ENCODE peak calls at places on chromosomes 7 and 10, in ten cellular contexts. O is body of pancreas, W is colonic mucosa, R is GM13977, M is neural crest cell, P is brain microvascular endothelial cell, Y is Calu3, L is GM12878, U is choroid plexus epithelial cell, S is GM12865. D is an unnamed sample.

GRCh38 chr7:135966341-135967043 is 10.7 kb downstream of the MTPN start:
- DNase-seq in W (no peak), L (no peak), M (no peak), S (no peak), R (no peak), U (no peak), P (no peak), Y (no peak), O (no peak), D (no peak)

GRCh38 chr7:74305987-74306736 is 17.0 kb downstream of the CLIP2 start:
- DNase-seq in R (no peak), M (no peak), W (no peak), S (no peak), U (no peak), P (no peak), O (no peak), L (no peak), Y (no peak), D (no peak)

GRCh38 chr10:69938541-69938991 is 114.1 kb upstream of the MACROH2A2 start:
- DNase-seq in W (no peak), O (no peak), Y (no peak), P (no peak), U (no peak), R (no peak), S (no peak), M (no peak), L (no peak), D (no peak)

GRCh38 chr7:131921016-131921415 is 364.6 kb upstream of the PODXL start:
- DNase-seq in R (no peak), M (no peak), W (no peak), L (no peak), O (no peak), P (peak), S (no peak), Y (no peak), U (no peak), D (no peak)

GRCh38 chr7:40647719-40648118 is 512.9 kb downstream of the SUGCT start:
- DNase-seq in R (no peak), P (no peak), U (no peak), W (no peak), L (no peak), M (no peak), O (no peak), Y (no peak), S (no peak), D (no peak)

GRCh38 chr10:96287392-96288105 is 16.2 kb upstream of the BLNK start:
- DNase-seq in M (no peak), W (peak), S (peak), O (peak), P (no peak), L (peak), R (peak), U (peak), Y (no peak), D (no peak)

GRCh38 chr7:30093351-30094019 is 41.3 kb upstream of the MTURN start:
- DNase-seq in W (no peak), R (no peak), P (no peak), S (no peak), O (no peak), Y (no peak), L (no peak), U (peak), M (no peak), D (no peak)

GRCh38 chr7:132709971-132710567 is 133.8 kb upstream of the PLXNA4 start:
- DNase-seq in R (peak), M (no peak), U (peak), W (no peak), Y (peak), O (no peak), L (no peak), P (peak), S (peak), D (no peak)

GRCh38 chr7:71868797-71869196 is 543.3 kb downstream of the CALN1 start:
- DNase-seq in P (peak), W (no peak), Y (no peak), R (no peak), U (peak), O (no peak), L (no peak), M (no peak), S (peak), D (no peak)

GRCh38 chr7:35714407-35714806 is 19.5 kb upstream of the HERPUD2 start:
- DNase-seq in Y (no peak), O (no peak), M (no peak), S (no peak), U (no peak), L (no peak), W (no peak), R (no peak), P (no peak), D (no peak)

GRCh38 chr10:76085002-76085401 is 653.6 kb downstream of the LRMDA start:
- DNase-seq in L (no peak), W (no peak), R (no peak), U (no peak), S (no peak), Y (no peak), P (no peak), M (no peak), O (no peak), D (no peak)

GRCh38 chr10:76085773-76086570 is 654.5 kb downstream of the LRMDA start:
- DNase-seq in L (no peak), M (no peak), S (no peak), R (no peak), Y (no peak), P (no peak), U (no peak), W (no peak), O (no peak), D (no peak)

GRCh38 chr10:76089626-76090185 is 658.3 kb downstream of the LRMDA start:
- DNase-seq in O (no peak), S (no peak), P (no peak), M (no peak), U (no peak), Y (no peak), W (no peak), R (no peak), L (no peak), D (no peak)

GRCh38 chr10:76082956-76083355 is 651.5 kb downstream of the LRMDA start:
- DNase-seq in M (no peak), R (no peak), O (no peak), S (no peak), L (no peak), Y (no peak), U (peak), W (no peak), P (peak), D (no peak)

DNA sequence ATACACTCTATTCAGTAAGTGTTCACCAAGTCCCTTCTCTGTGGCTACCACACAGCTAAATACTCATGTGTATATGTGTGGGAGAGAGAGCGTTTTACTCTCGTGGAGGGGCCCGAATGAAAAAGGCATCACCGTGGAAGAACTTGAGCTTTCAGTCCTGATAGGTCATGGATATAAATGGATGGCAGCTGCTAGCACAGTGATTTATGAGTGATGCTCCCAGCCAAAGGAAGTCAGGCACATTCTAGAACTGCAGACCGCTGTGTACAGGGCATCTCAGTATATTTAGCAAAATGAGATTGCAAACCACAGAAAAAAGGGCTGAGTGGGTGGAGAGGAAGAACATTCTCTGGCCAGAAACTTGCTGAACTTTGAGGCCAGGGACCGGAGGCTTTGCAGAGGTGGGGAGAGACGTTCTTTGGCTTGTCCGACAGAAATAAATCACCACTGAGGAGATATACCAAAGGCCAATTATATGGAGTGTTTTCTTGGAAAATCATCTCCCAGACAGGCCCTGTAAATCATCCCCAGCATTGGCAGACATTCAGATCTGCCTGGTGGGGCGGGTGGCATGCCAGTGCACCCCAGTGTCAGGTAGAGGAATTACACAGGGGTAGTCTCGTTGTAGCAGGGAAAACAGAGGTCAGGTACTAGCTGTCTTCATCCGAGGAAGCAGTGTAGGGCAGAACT is 655.3 kb downstream of the LRMDA start:
- DNase-seq in O (peak), M (no peak), W (peak), S (peak), L (peak), Y (peak), U (peak), R (no peak), P (peak), D (no peak)
- TF ChIP-seq CTCF in O (peak), M (peak), W (peak), S (peak), L (peak), Y (peak), U (peak), R (peak), P (peak), D (peak)

GRCh38 chr10:104056619-104057273 is 28.9 kb downstream of the COL17A1 start:
- DNase-seq in P (no peak), S (no peak), M (no peak), Y (no peak), O (no peak), U (no peak), R (no peak), L (no peak), W (no peak), D (no peak)
- TF ChIP-seq CTCF in P (no peak), S (no peak), M (no peak), Y (no peak), O (no peak), U (no peak), R (no peak), L (no peak), W (no peak), D (no peak)

GRCh38 chr7:130818056-130818455 is 84.0 kb upstream of the KLF14 start:
- DNase-seq in O (no peak), U (no peak), W (no peak), P (no peak), R (no peak), L (no peak), S (no peak), M (no peak), Y (no peak), D (no peak)

GRCh38 chr7:130814753-130815152 is 80.7 kb upstream of the KLF14 start:
- DNase-seq in U (peak), O (no peak), S (peak), L (no peak), M (no peak), R (no peak), Y (peak), P (peak), W (no peak), D (no peak)
- TF ChIP-seq CTCF in U (peak), O (peak), S (no peak), L (peak), M (peak), R (peak), Y (peak), P (peak), W (no peak), D (peak)

DNA sequence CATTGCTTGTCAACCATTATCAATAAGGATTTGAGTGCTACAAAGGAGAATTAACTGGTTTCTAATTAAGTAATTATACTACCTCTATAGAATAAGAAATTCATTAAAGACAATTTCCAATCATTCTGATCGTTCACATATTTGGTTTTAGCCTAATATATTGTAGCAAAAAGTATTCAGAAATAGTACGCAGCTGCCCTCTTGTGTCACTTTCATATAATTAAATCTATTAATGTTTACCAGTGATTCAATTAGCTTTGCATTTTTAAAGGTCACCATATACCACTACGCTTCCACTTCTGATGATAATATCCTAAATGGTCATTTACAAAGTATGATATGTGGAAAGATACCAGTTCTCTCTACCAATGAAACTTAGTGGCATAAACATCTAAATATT is 128.3 kb downstream of the NEBL start:
- DNase-seq in Y (no peak), O (no peak), U (peak), R (no peak), S (no peak), L (no peak), W (no peak), P (no peak), M (no peak), D (no peak)
- TF ChIP-seq CTCF in Y (no peak), O (peak), U (peak), R (no peak), S (no peak), L (no peak), W (peak), P (no peak), M (peak), D (peak)

GRCh38 chr7:129212126-129212525 is 12.7 kb upstream of the AHCYL2 start:
- DNase-seq in M (no peak), R (no peak), P (no peak), U (no peak), Y (no peak), S (no peak), W (no peak), O (no peak), L (no peak), D (no peak)

GRCh38 chr7:129210256-129210988 is 14.4 kb upstream of the AHCYL2 start:
- DNase-seq in Y (peak), S (peak), W (peak), U (peak), M (peak), L (no peak), P (peak), R (peak), O (peak), D (peak)

GRCh38 chr7:129210989-129211312 is 13.9 kb upstream of the AHCYL2 start:
- DNase-seq in W (no peak), S (no peak), R (no peak), M (no peak), P (no peak), Y (no peak), O (no peak), L (no peak), U (no peak), D (no peak)

GRCh38 chr7:129212596-129212995 is 12.2 kb upstream of the AHCYL2 start:
- DNase-seq in U (no peak), S (no peak), W (no peak), R (no peak), O (no peak), M (no peak), P (no peak), Y (no peak), L (no peak), D (no peak)

GRCh38 chr7:129213828-129214227 is 11.0 kb upstream of the AHCYL2 start:
- DNase-seq in W (no peak), P (no peak), L (no peak), R (peak), S (peak), O (no peak), U (peak), Y (peak), M (peak), D (no peak)
- TF ChIP-seq CTCF in W (no peak), P (peak), L (peak), R (peak), S (peak), O (no peak), U (peak), Y (no peak), M (no peak), D (no peak)

GRCh38 chr10:17202506-17202905 is 1.0 kb upstream of the TRDMT1 start:
- DNase-seq in W (no peak), P (no peak), S (no peak), R (no peak), Y (no peak), M (no peak), O (no peak), L (no peak), U (no peak), D (no peak)

GRCh38 chr10:17200885-17201164 is 647 bp downstream of the TRDMT1 start:
- DNase-seq in Y (peak), O (peak), P (peak), R (peak), S (peak), W (peak), U (peak), M (no peak), L (no peak), D (no peak)

GRCh38 chr10:17200035-17200884 is 1.2 kb downstream of the TRDMT1 start:
- DNase-seq in R (no peak), O (no peak), M (no peak), L (no peak), W (no peak), U (peak), Y (no peak), P (no peak), S (no peak), D (no peak)

GRCh38 chr10:17199351-17199804 is 2.1 kb downstream of the TRDMT1 start:
- DNase-seq in Y (no peak), S (no peak), O (no peak), L (no peak), W (no peak), R (no peak), U (peak), P (peak), M (no peak), D (no peak)

GRCh38 chr10:17201165-17202013 is at the start of gene TRDMT1:
- DNase-seq in L (no peak), Y (peak), W (peak), R (peak), S (peak), U (peak), O (peak), P (peak), M (peak), D (peak)
- TF ChIP-seq CTCF in L (no peak), Y (no peak), W (no peak), R (no peak), S (no peak), U (no peak), O (peak), P (no peak), M (no peak), D (no peak)

GRCh38 chr10:3162533-3162932 is 10.0 kb downstream of the PITRM1 start:
- DNase-seq in R (no peak), P (no peak), W (no peak), Y (no peak), M (no peak), O (no peak), S (no peak), L (no peak), U (no peak), D (no peak)
- TF ChIP-seq CTCF in R (no peak), P (peak), W (no peak), Y (peak), M (peak), O (no peak), S (no peak), L (peak), U (peak), D (no peak)

GRCh38 chr7:94297397-94297838 is 97.3 kb upstream of the COL1A2 start:
- DNase-seq in O (peak), U (peak), M (no peak), W (peak), S (no peak), R (no peak), P (peak), L (no peak), Y (no peak), D (no peak)

GRCh38 chr7:94300176-94300835 is 94.4 kb upstream of the COL1A2 start:
- DNase-seq in M (no peak), P (peak), L (no peak), S (no peak), R (no peak), O (no peak), W (no peak), U (no peak), Y (no peak), D (no peak)

GRCh38 chr7:94303736-94304135 is 91.0 kb upstream of the COL1A2 start:
- DNase-seq in Y (no peak), S (no peak), U (peak), P (peak), R (no peak), W (peak), L (no peak), O (no peak), M (no peak), D (no peak)

GRCh38 chr7:94298943-94299342 is 95.8 kb upstream of the COL1A2 start:
- DNase-seq in U (peak), P (peak), S (no peak), O (no peak), R (no peak), L (no peak), M (no peak), Y (no peak), W (no peak), D (no peak)

GRCh38 chr7:94301024-94301588 is 93.6 kb upstream of the COL1A2 start:
- DNase-seq in P (peak), O (peak), U (peak), Y (peak), M (peak), S (no peak), R (no peak), W (peak), L (no peak), D (peak)
- TF ChIP-seq CTCF in P (peak), O (peak), U (peak), Y (no peak), M (no peak), S (no peak), R (no peak), W (no peak), L (no peak), D (peak)